ENCODE peak calls at places on chromosome 13, in seven cellular contexts. I is activated effector memory CD4-positive, alpha-beta T cell treated with Interleukin-2 at 50 U/mL for 16 hours; M is GM06990; S is HS-5; E is stimulated activated naive CD4-positive, alpha-beta T cell; Y is fibroblast of pulmonary artery; L is HT1080. F is an unnamed sample.

GRCh38 chr13:80972857-80973478 is 632.0 kb upstream of the SPRY2 start:
- DNase-seq in L (no peak), M (no peak), I (no peak), Y (no peak), S (no peak), E (no peak), F (no peak)

GRCh38 chr13:106063591-106064308 is 471.7 kb downstream of the EFNB2 start:
- DNase-seq in L (peak; percentile 85), I (no peak), M (no peak), Y (peak; percentile 42), S (peak; percentile 59), E (no peak), F (no peak)

GRCh38 chr13:58907347-58907746 is 1256.4 kb downstream of the DIAPH3 start:
- DNase-seq in M (no peak), I (no peak), E (no peak), S (no peak), L (no peak), Y (peak; percentile 16), F (no peak)

GRCh38 chr13:102948006-102948405 is 102.2 kb downstream of the ERCC5 start:
- DNase-seq in Y (peak; percentile 16), L (no peak), M (no peak), S (no peak), I (no peak), E (no peak), F (peak; percentile 15)

GRCh38 chr13:50594276-50594970 is 249.1 kb downstream of the DLEU7 start:
- DNase-seq in Y (no peak), L (no peak), M (peak; percentile 80), E (no peak), S (no peak), I (no peak), F (no peak)

GRCh38 chr13:23636360-23636759 is 66.1 kb downstream of the TNFRSF19 start:
- DNase-seq in M (no peak), S (no peak), Y (no peak), E (no peak), I (no peak), L (no peak), F (no peak)

GRCh38 chr13:40143559-40143958 is 488.1 kb downstream of the COG6 start:
- DNase-seq in I (no peak), L (no peak), M (no peak), Y (no peak), S (no peak), E (no peak), F (no peak)

GRCh38 chr13:50171585-50172282 is 156.5 kb downstream of the KCNRG start:
- DNase-seq in Y (no peak), E (no peak), M (no peak), S (no peak), L (no peak), I (no peak), F (no peak)

GRCh38 chr13:43058318-43058674 is 34.9 kb downstream of the DNAJC15 start:
- DNase-seq in L (peak; percentile 94), M (no peak), Y (peak; percentile 62), I (no peak), S (peak; percentile 15), E (no peak), F (no peak)

GRCh38 chr13:49995535-49996165 is 1.2 kb upstream of the TRIM13 start:
- DNase-seq in I (no peak), L (no peak), Y (no peak), E (no peak), S (no peak), M (no peak), F (peak; percentile 22)

GRCh38 chr13:29946093-29946492 is 95.7 kb upstream of the UBL3 start:
- DNase-seq in Y (no peak), E (no peak), S (no peak), I (no peak), M (no peak), L (no peak), F (no peak)

GRCh38 chr13:110984392-110984791 is 69.5 kb upstream of the ANKRD10 start:
- DNase-seq in I (no peak), S (no peak), M (no peak), L (no peak), E (no peak), Y (peak; percentile 17), F (no peak)

GRCh38 chr13:44972956-44973581 is 16.2 kb downstream of the NUFIP1 start:
- DNase-seq in L (peak; percentile 10), Y (peak; percentile 55), E (no peak), S (no peak), M (no peak), I (no peak), F (no peak)

GRCh38 chr13:43293008-43293407 is 269.6 kb downstream of the DNAJC15 start:
- DNase-seq in L (peak; percentile 48), Y (no peak), M (no peak), S (no peak), I (no peak), E (no peak), F (no peak)

GRCh38 chr13:23658929-23659541 is 88.8 kb downstream of the TNFRSF19 start:
- DNase-seq in L (no peak), I (no peak), E (no peak), M (no peak), S (no peak), Y (no peak), F (no peak)

GRCh38 chr13:21150013-21150412 is 26.3 kb downstream of the SKA3 start:
- DNase-seq in S (no peak), E (no peak), L (no peak), M (no peak), I (no peak), Y (no peak), F (no peak)

GRCh38 chr13:36866232-36866631 is 47.2 kb downstream of the RFXAP start:
- DNase-seq in Y (no peak), M (no peak), E (no peak), L (no peak), S (no peak), I (no peak), F (no peak)

GRCh38 chr13:99916366-99917103 is 55.0 kb downstream of the ZIC5 start:
- DNase-seq in M (no peak), L (peak; percentile 70), I (no peak), E (no peak), Y (peak; percentile 80), S (peak; percentile 4), F (no peak)

GRCh38 chr13:82627183-82627582 is 1255.1 kb downstream of the SLITRK1 start:
- DNase-seq in E (no peak), S (peak; percentile 37), L (peak; percentile 16), M (no peak), Y (peak; percentile 24), I (no peak), F (no peak)

F was measured in C1 segment of cervical spinal cord.